ENCODE peak calls at places on chromosomes 3 and 15, in six cellular contexts. N, H, R, W, K and I are unnamed samples.

GRCh38 chr15:75775296-75776074 is 62.8 kb upstream of the CSPG4 start:
- DNase-seq in N (no peak), H (no peak), R (no peak), W (no peak), K (no peak), I (no peak)

GRCh38 chr3:146781606-146782005 is 176.5 kb upstream of the PLSCR5 start:
- DNase-seq in N (no peak), H (no peak), R (peak; percentile 29), W (no peak), K (no peak), I (no peak)

GRCh38 chr3:70980646-70981031 is 602.9 kb downstream of the FOXP1 start:
- DNase-seq in N (no peak), H (no peak), R (peak; percentile 36), W (no peak), K (no peak), I (no peak)

GRCh38 chr3:33993631-33994030 is 195.2 kb downstream of the PDCD6IP start:
- DNase-seq in N (no peak), H (no peak), R (peak; percentile 47), W (no peak), K (no peak), I (no peak)

GRCh38 chr15:86059851-86060250 is 19.8 kb upstream of the AGBL1 start:
- DNase-seq in N (no peak), H (no peak), R (no peak), W (no peak), K (no peak), I (no peak)

GRCh38 chr3:127792664-127793292 is 29.5 kb downstream of the MGLL start:
- DNase-seq in N (peak; percentile 38), H (no peak), R (peak; percentile 98), W (peak; percentile 68), K (peak; percentile 95), I (no peak)

GRCh38 chr3:37849146-37849545 is 12.5 kb upstream of the CTDSPL start:
- DNase-seq in N (no peak), H (no peak), R (no peak), W (no peak), K (no peak), I (no peak)

GRCh38 chr15:42233107-42233506 is 25.0 kb upstream of the VPS39 start:
- DNase-seq in N (no peak), H (no peak), R (no peak), W (no peak), K (no peak), I (no peak)

GRCh38 chr15:84734794-84735479 is 13.5 kb upstream of the ZNF592 start:
- DNase-seq in N (peak; percentile 87), H (peak; percentile 37), R (peak; percentile 63), W (peak; percentile 87), K (no peak), I (peak; percentile 62)

GRCh38 chr3:195107593-195107992 is 163.4 kb downstream of the XXYLT1 start:
- DNase-seq in N (no peak), H (no peak), R (no peak), W (no peak), K (no peak), I (no peak)

GRCh38 chr3:112778298-112779008 is 68.2 kb downstream of the CD200R1L start:
- DNase-seq in N (no peak), H (no peak), R (peak; percentile 90), W (no peak), K (peak; percentile 41), I (no peak)

GRCh38 chr3:171825222-171825828 is 15.0 kb upstream of the PLD1 start:
- DNase-seq in N (no peak), H (no peak), R (peak; percentile 96), W (no peak), K (no peak), I (no peak)

GRCh38 chr3:52498134-52499054 is 3.3 kb downstream of the STAB1 start:
- DNase-seq in N (peak; percentile 77), H (no peak), R (peak; percentile 53), W (peak; percentile 41), K (no peak), I (no peak)

GRCh38 chr3:49007771-49008528 is 759 bp downstream of the WDR6 start:
- DNase-seq in N (peak; percentile 96), H (peak; percentile 92), R (peak; percentile 71), W (peak; percentile 95), K (peak; percentile 62), I (peak; percentile 97)

GRCh38 chr3:178593786-178594185 is 57.5 kb downstream of the KCNMB2 start:
- DNase-seq in N (no peak), H (no peak), R (no peak), W (no peak), K (no peak), I (no peak)

GRCh38 chr3:112119686-112120484 is 13.2 kb downstream of the GCSAM start:
- DNase-seq in N (peak; percentile 37), H (no peak), R (no peak), W (no peak), K (no peak), I (no peak)

GRCh38 chr3:188854395-188855149 is 317.2 kb upstream of the TPRG1 start:
- DNase-seq in N (no peak), H (no peak), R (peak; percentile 86), W (no peak), K (peak; percentile 53), I (no peak)

GRCh38 chr3:1380926-1381646 is 288.3 kb downstream of the CNTN6 start:
- DNase-seq in N (no peak), H (no peak), R (no peak), W (no peak), K (no peak), I (no peak)
- H3K9me3 ChIP-seq in N (no peaks in the 10 kb centered on the region), H (no peaks in the 10 kb centered on the region), R (peaks cover 5% of the 10 kb centered on the region), W (no peaks in the 10 kb centered on the region), K (peaks cover 6% of the 10 kb centered on the region), I (no peaks in the 10 kb centered on the region)

DNA sequence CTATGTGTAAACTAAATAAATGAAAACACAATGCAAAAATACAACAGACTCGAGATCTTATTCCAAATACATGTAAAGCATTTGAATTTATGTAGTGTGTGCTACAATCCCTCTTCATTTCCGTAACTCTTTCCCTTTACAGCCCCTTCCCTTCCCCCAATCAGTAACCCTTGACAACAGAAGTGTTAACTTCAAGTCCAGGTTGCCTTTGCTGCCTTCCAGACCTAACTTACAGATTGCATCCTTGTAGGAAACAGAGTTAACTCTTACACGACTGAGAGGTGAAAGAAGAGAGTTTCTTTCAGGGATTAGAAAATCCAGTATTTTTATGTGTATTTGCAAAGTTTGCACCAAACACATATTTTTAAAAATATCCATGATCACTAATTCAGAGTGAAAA is 1.4 kb upstream of the ROBO1 start:
- DNase-seq in N (no peak), H (no peak), R (no peak), W (no peak), K (no peak), I (no peak)
- H3K4me3 ChIP-seq in N (no peak overlapping the region), H (no peak overlapping the region), R (no peak overlapping the region), W (no peak overlapping the region), K (no peak overlapping the region), I (no peak overlapping the region)

GRCh38 chr15:101578443-101578894 is 73.7 kb downstream of the TM2D3 start:
- DNase-seq in N (no peak), H (peak; percentile 49), R (no peak), W (peak; percentile 70), K (no peak), I (no peak)
- TF ChIP-seq CTCF in N (peak; percentile 47), H (peak; percentile 82), R (peak; percentile 18), W (peak; percentile 78), K (peak; percentile 3), I (peak; percentile 24)

GRCh38 chr15:56233549-56233948 is 10.1 kb downstream of the RFX7 start:
- DNase-seq in N (no peak), H (no peak), R (no peak), W (no peak), K (no peak), I (no peak)
- H3K9me3 ChIP-seq in N (peaks cover 16% of the 10 kb centered on the region), H (peaks cover 10% of the 10 kb centered on the region), R (peaks cover 16% of the 10 kb centered on the region), W (peaks cover 14% of the 10 kb centered on the region), K (peaks cover 14% of the 10 kb centered on the region), I (peaks cover 5% of the 10 kb centered on the region)

GRCh38 chr3:45134758-45135521 is 11.2 kb downstream of the CDCP1 start:
- DNase-seq in N (no peak), H (no peak), R (peak; percentile 67), W (no peak), K (no peak), I (no peak)

GRCh38 chr3:45137656-45138181 is 8.5 kb downstream of the CDCP1 start:
- DNase-seq in N (no peak), H (peak; percentile 14), R (no peak), W (no peak), K (no peak), I (no peak)

GRCh38 chr3:45135959-45136358 is 10.2 kb downstream of the CDCP1 start:
- DNase-seq in N (no peak), H (no peak), R (peak; percentile 41), W (no peak), K (no peak), I (no peak)

GRCh38 chr3:45140392-45140791 is 5.8 kb downstream of the CDCP1 start:
- DNase-seq in N (peak; percentile 51), H (no peak), R (peak; percentile 57), W (no peak), K (no peak), I (no peak)

DNA sequence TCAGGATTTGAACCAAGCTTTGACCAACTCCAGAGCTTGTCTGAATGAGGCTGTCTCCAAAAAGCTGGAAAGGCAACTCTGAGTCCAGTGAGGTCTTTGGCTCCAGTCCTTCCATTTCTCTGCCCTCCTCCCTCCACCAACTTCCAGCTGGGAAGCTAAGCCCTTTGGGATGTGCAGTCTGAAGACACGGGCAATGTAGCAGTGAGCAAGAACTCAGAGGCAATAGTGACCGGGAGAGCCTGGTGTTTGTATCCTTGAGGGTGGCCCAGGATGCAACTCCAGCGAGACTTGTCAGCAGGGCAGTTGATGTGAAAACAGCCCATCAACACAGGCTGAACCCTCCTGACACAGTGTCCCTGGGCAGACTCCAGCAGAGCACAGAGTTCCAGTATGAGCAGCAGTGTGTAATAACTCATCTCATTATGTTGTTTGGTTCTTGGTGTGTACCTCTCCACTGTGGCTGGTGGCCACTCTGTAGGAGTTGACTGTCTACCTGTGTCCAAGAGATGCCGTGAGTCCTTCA is 6.7 kb downstream of the CDCP1 start:
- DNase-seq in N (no peak), H (no peak), R (no peak), W (no peak), K (no peak), I (no peak)
- H3K4me3 ChIP-seq in N (no peak overlapping the region), H (no peak overlapping the region), R (no peak overlapping the region), W (no peak overlapping the region), K (no peak overlapping the region), I (peak overlapping the region; percentile 10)